ENCODE peak calls at places on chromosome 4, in four cellular contexts. O is WTC11, K is K562, H is HepG2. Q is an unnamed sample.

GRCh38 chr4:151644625-151645024 is 116.2 kb downstream of the GATB start:
- DNase-seq in K (peak), O (peak), H (peak), Q (no peak)

GRCh38 chr4:112645541-112646329 is 8.8 kb downstream of the LARP7 start:
- DNase-seq in H (no peak), O (peak), K (no peak), Q (no peak)

GRCh38 chr4:97662133-97662532 is 481.1 kb downstream of the STPG2 start:
- DNase-seq in H (no peak), O (no peak), K (no peak), Q (no peak)

GRCh38 chr4:55175779-55176231 is 50.4 kb upstream of the KDR start:
- DNase-seq in O (no peak), H (no peak), K (no peak), Q (no peak)

GRCh38 chr4:47713156-47713834 is 124.6 kb downstream of the CORIN start:
- DNase-seq in K (no peak), O (no peak), H (no peak), Q (no peak)

GRCh38 chr4:77152421-77152820 is 4.6 kb upstream of the CCNG2 start:
- DNase-seq in O (no peak), H (no peak), K (no peak), Q (no peak)

GRCh38 chr4:42786350-42787070 is 106.0 kb upstream of the GRXCR1 start:
- DNase-seq in K (no peak), O (peak), H (no peak), Q (no peak)

GRCh38 chr4:176872461-176872860 is 79.7 kb upstream of the VEGFC start:
- DNase-seq in H (no peak), O (no peak), K (no peak), Q (no peak)

GRCh38 chr4:29549308-29549707 is 1170.9 kb upstream of the PCDH7 start:
- DNase-seq in K (no peak), H (no peak), O (no peak), Q (no peak)

GRCh38 chr4:67080158-67080557 is 465.1 kb downstream of the CENPC start:
- DNase-seq in K (no peak), H (no peak), O (no peak), Q (no peak)

GRCh38 chr4:184094532-184095192 is 123.0 kb downstream of the ENPP6 start:
- DNase-seq in O (no peak), H (no peak), K (no peak), Q (no peak)

GRCh38 chr4:173333658-173334084 is 487 bp downstream of the HMGB2 start:
- DNase-seq in H (peak), O (peak), K (peak), Q (no peak)

GRCh38 chr4:20723019-20723418 is 22.8 kb downstream of the PACRGL start:
- DNase-seq in K (no peak), H (no peak), O (no peak), Q (no peak)

GRCh38 chr4:139665690-139666529 is at the start of gene MGST2:
- DNase-seq in K (peak), H (peak), O (peak), Q (no peak)

GRCh38 chr4:17447675-17448298 is 64.1 kb downstream of the QDPR start:
- DNase-seq in O (peak), H (peak), K (peak), Q (peak)

GRCh38 chr4:87151730-87152129 is 68.7 kb downstream of the KLHL8 start:
- DNase-seq in K (no peak), O (no peak), H (no peak), Q (no peak)

GRCh38 chr4:86358176-86358701 is 1.6 kb downstream of the MAPK10 start:
- DNase-seq in H (no peak), K (no peak), O (no peak), Q (no peak)

GRCh38 chr4:153207561-153207960 is 3.3 kb downstream of the TRIM2 start:
- DNase-seq in H (peak), O (peak), K (peak), Q (no peak)

GRCh38 chr4:109332926-109333464 is 30.5 kb upstream of the COL25A1 start:
- DNase-seq in H (no peak), O (peak), K (peak), Q (no peak)

DNA sequence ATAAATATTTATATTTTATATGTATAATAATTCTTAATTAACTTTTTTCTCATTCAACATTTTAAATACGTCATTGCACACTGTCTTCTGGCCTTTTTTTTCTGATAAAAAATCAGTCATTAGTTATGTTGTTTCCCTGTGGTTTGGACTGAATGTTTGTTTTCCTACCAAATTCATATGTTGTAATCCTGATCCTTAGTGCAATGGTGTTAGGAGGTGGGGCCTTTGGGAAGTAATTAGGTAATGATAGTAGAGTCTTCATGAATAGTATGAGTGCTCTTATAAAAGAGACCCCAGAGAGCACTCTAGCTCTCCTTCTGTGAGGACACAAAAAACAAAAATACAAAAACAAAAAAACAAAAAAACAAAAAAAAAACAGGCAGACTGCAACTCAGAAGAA is 117.2 kb downstream of the GASK1B start:
- DNase-seq in H (no peak), O (no peak), K (no peak), Q (no peak)
- TF ChIP-seq CBFB in H (no peak), O (no peak), K (no peak), Q (no peak)

GRCh38 chr4:69092190-69092589 is 4.1 kb upstream of the UGT2B7 start:
- DNase-seq in O (no peak), H (no peak), K (no peak), Q (no peak)
- TF ChIP-seq CBFB in O (no peak), H (no peak), K (no peak), Q (no peak)

DNA sequence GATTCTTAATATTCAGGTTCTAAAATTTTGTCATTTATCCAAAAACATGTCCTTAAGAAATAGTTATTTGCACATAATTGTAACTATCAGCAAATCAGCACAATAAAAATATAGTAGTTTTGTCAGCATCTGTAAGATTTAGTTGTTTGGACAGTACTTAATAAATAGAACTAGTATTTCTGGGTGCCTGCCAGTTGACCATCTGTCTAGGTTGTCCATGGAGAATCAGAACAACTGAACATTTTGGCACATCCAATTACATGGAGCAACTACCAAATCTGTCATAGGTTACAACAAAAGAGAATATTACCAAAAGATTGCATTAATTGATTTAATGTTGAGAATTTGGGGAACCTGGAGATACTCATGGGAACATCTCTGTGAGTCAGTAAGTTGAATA is 305.5 kb upstream of the TACR3 start:
- DNase-seq in O (no peak), H (no peak), K (no peak), Q (no peak)
- TF ChIP-seq CBFB in O (no peak), H (no peak), K (no peak), Q (no peak)

DNA sequence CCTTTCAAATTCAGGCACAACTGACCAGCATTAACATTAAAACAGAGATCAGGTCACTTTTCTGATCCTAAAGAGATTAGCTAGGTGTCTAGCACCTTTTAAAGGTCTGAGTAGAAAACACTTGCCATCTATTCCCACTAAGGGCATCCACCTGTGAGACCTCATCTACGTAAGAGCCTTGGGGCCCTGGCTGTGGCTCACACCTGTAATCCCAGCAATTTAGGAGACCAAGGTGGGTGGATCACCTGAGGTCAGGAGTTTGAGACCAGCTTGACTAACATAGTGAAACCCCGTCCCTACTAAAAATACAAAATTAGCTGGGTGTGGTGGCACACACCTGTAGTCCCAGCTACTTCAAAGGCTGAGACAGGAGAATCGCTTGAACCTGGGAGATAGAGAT is 11.8 kb downstream of the TBC1D9 start:
- DNase-seq in O (no peak), K (no peak), H (no peak), Q (no peak)
- TF ChIP-seq CBFB in O (no peak), K (no peak), H (no peak), Q (no peak)

Q was measured in GM12878.